ENCODE peak calls at places on chromosomes 4 and X, in eight cellular contexts. S, O, M, G, B, D, W and V are unnamed samples.

GRCh38 chr4:132062611-132063239 is 1086.4 kb upstream of the PCDH10 start:
- DNase-seq in B (no peak), S (no peak), D (no peak), W (no peak), G (no peak), M (no peak), O (no peak), V (no peak)

GRCh38 chrX:130877892-130878321 is 25.1 kb downstream of the ENOX2 start:
- DNase-seq in G (no peak), S (no peak), O (no peak), M (no peak), B (no peak), W (peak), D (no peak), V (no peak)

GRCh38 chr4:108058685-108059440 is 69.2 kb downstream of the HADH start:
- DNase-seq in G (no peak), O (no peak), D (no peak), W (no peak), M (no peak), S (no peak), B (no peak), V (peak)

GRCh38 chr4:108210989-108211725 is 42.4 kb upstream of the LEF1 start:
- DNase-seq in W (no peak), B (no peak), S (peak), D (no peak), M (no peak), O (no peak), G (peak), V (no peak)

GRCh38 chr4:60729194-60729593 is 470.9 kb upstream of the ADGRL3 start:
- DNase-seq in M (no peak), W (no peak), B (no peak), S (peak), D (no peak), G (no peak), O (no peak), V (no peak)

GRCh38 chr4:23945521-23946017 is 55.7 kb upstream of the PPARGC1A start:
- DNase-seq in D (no peak), M (no peak), O (no peak), G (no peak), B (no peak), S (peak), W (peak), V (no peak)

GRCh38 chrX:71210829-71211228 is 12.2 kb upstream of the GJB1 start:
- DNase-seq in G (no peak), O (no peak), B (no peak), M (no peak), D (no peak), S (no peak), W (no peak), V (no peak)

GRCh38 chr4:155967098-155967497 is 13.4 kb upstream of the CTSO start:
- DNase-seq in S (no peak), B (no peak), M (no peak), O (no peak), G (no peak), W (no peak), D (no peak), V (no peak)

GRCh38 chrX:102155806-102156179 is at the start of gene BEX5:
- DNase-seq in M (peak), W (peak), G (no peak), B (no peak), S (peak), O (peak), D (peak), V (no peak)

GRCh38 chr4:121711263-121712000 is 14.7 kb upstream of the ANXA5 start:
- DNase-seq in G (no peak), S (peak), B (peak), M (peak), D (peak), O (peak), W (peak), V (peak)

GRCh38 chrX:134603806-134604700 is 54.2 kb downstream of the PLAC1 start:
- DNase-seq in B (peak), O (no peak), W (peak), G (no peak), S (no peak), M (no peak), D (no peak), V (peak)

GRCh38 chr4:53477038-53477565 is 99.7 kb downstream of the FIP1L1 start:
- DNase-seq in O (no peak), G (no peak), S (no peak), B (no peak), W (no peak), D (no peak), M (no peak), V (no peak)

GRCh38 chr4:54941994-54942552 is 183.3 kb downstream of the KDR start:
- DNase-seq in M (peak), W (no peak), O (peak), B (no peak), S (no peak), D (no peak), G (no peak), V (no peak)

GRCh38 chrX:18377802-18378201 is 23.3 kb upstream of the SCML2 start:
- DNase-seq in M (peak), O (peak), D (no peak), G (no peak), W (no peak), B (no peak), S (no peak), V (no peak)

GRCh38 chr4:75530556-75531322 is 16.5 kb downstream of the THAP6 start:
- DNase-seq in G (no peak), D (no peak), M (no peak), O (no peak), B (no peak), W (no peak), S (no peak), V (no peak)

GRCh38 chr4:169256101-169256612 is 14.6 kb downstream of the SH3RF1 start:
- DNase-seq in S (no peak), B (no peak), M (no peak), W (no peak), G (no peak), O (no peak), D (no peak), V (no peak)

GRCh38 chr4:38133711-38134480 is 173.7 kb downstream of the PTTG2 start:
- DNase-seq in M (no peak), D (no peak), S (no peak), W (no peak), O (no peak), G (no peak), B (no peak), V (no peak)

GRCh38 chr4:66574145-66574978 is 904.1 kb upstream of the EPHA5 start:
- DNase-seq in O (no peak), B (no peak), S (no peak), M (no peak), W (no peak), G (no peak), D (no peak), V (no peak)

GRCh38 chr4:14967982-14968381 is 34.3 kb upstream of the CPEB2 start:
- DNase-seq in B (no peak), G (no peak), O (no peak), D (no peak), W (no peak), M (no peak), S (no peak), V (no peak)

GRCh38 chr4:140884431-140885058 is 128.4 kb upstream of the TBC1D9 start:
- DNase-seq in M (peak), S (peak), B (peak), G (peak), O (peak), W (peak), D (no peak), V (no peak)

GRCh38 chrX:97527725-97528124 is 644.0 kb downstream of the RPA4 start:
- DNase-seq in W (no peak), G (no peak), O (no peak), B (no peak), D (no peak), M (no peak), S (no peak), V (no peak)

GRCh38 chrX:65926095-65927019 is 113.5 kb downstream of the VSIG4 start:
- DNase-seq in D (no peak), G (no peak), B (no peak), O (peak), W (no peak), S (no peak), M (no peak), V (no peak)

GRCh38 chrX:107483976-107484726 is 34.7 kb downstream of the FRMPD3 start:
- DNase-seq in O (no peak), D (no peak), G (no peak), M (peak), B (no peak), W (no peak), S (no peak), V (no peak)

GRCh38 chr4:144754562-144755410 is 108.8 kb downstream of the HHIP start:
- DNase-seq in B (peak), M (no peak), S (no peak), O (no peak), G (no peak), D (no peak), W (no peak), V (no peak)

GRCh38 chrX:55710701-55711100 is 6.8 kb upstream of the RRAGB start:
- DNase-seq in G (no peak), D (no peak), O (no peak), B (peak), S (peak), W (no peak), M (no peak), V (no peak)

GRCh38 chr4:15691346-15692140 is 9.9 kb downstream of the FAM200B start:
- DNase-seq in D (no peak), W (no peak), B (peak), G (no peak), S (no peak), M (no peak), O (no peak), V (no peak)

GRCh38 chr4:92334716-92335350 is 31.1 kb downstream of the GRID2 start:
- DNase-seq in S (no peak), B (no peak), W (no peak), O (no peak), D (no peak), M (no peak), G (no peak), V (no peak)

GRCh38 chr4:1534076-1534872 is 128.0 kb upstream of the NKX1-1 start:
- DNase-seq in S (no peak), D (no peak), G (no peak), M (no peak), W (no peak), B (no peak), O (no peak), V (no peak)

GRCh38 chr4:182593864-182594263 is 323.3 kb downstream of the DCTD start:
- DNase-seq in O (no peak), D (no peak), M (no peak), B (no peak), S (no peak), G (no peak), W (no peak), V (no peak)

GRCh38 chr4:118288097-118288496 is 64.7 kb downstream of the PRSS12 start:
- DNase-seq in O (no peak), G (no peak), S (no peak), M (no peak), W (no peak), B (no peak), D (no peak), V (peak)

GRCh38 chr4:119615068-119615744 is 13.4 kb downstream of the PDE5A start:
- DNase-seq in B (no peak), D (no peak), S (no peak), M (no peak), W (no peak), O (no peak), G (no peak), V (no peak)

GRCh38 chrX:154441564-154441963 is 2.4 kb upstream of the FAM50A start:
- DNase-seq in B (no peak), S (no peak), D (no peak), O (no peak), M (no peak), G (no peak), W (no peak), V (no peak)

GRCh38 chr4:184250795-184251679 is 33.4 kb upstream of the ENPP6 start:
- DNase-seq in O (peak), S (no peak), M (peak), B (peak), W (no peak), G (no peak), D (no peak), V (no peak)

GRCh38 chr4:109183851-109184345 is 118.6 kb downstream of the COL25A1 start:
- DNase-seq in M (no peak), B (no peak), W (no peak), D (no peak), O (no peak), G (no peak), S (no peak), V (no peak)

GRCh38 chr4:16437836-16438235 is 211.6 kb upstream of the TAPT1 start:
- DNase-seq in G (no peak), M (no peak), W (no peak), S (no peak), B (no peak), D (no peak), O (no peak), V (no peak)

GRCh38 chr4:143399113-143399949 is 62.7 kb downstream of the GAB1 start:
- DNase-seq in W (no peak), O (peak), B (no peak), D (no peak), M (peak), S (no peak), G (peak), V (no peak)

DNA sequence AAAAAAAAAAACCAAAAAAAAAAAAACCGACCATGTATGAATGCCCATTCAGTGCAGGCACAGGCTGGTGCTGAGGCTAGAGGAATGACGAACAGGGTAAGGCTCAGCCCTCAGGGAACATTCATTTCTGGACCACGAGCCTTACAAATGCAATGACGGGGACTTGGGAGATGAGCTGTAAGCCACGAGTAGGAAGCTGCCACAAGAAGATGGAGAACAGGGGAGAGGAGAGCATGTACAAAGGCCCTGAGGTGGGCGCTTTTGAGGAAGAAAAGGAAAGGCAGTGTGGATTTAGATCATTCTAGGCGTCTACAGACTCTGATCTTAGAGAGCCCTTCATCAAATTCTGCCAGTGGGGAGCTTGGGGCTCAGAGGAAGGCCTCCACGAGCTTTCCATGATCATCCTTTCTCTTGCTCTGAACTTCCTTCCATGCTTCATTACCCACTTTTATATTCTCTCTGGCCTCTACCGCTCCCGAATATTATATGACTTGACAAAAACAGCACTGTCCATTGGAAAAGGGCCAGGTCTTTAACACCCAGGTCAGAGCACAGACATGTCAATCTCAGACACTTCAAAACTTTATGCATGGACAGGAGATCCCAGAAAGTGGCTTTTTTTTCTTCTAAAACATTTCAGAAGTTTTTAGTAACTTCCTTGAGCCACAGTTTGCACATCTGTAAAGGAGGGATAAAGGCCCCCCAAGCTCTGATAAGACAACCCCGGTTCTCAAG is 3.3 kb upstream of the ZNF518B start:
- DNase-seq in S (no peak), O (peak), G (no peak), W (no peak), B (peak), D (no peak), M (no peak), V (no peak)
- TF ChIP-seq CTCF in S (no peak), O (no peak), G (no peak), W (no peak), B (no peak), D (no peak), M (no peak), V (no peak)

GRCh38 chrX:7542566-7542965 is 300.4 kb upstream of the VCX start:
- DNase-seq in D (no peak), M (no peak), W (no peak), G (no peak), O (no peak), B (no peak), S (no peak), V (no peak)
- H3K4me3 ChIP-seq in D (no peak), M (no peak), W (no peak), G (no peak), O (no peak), B (no peak), S (no peak), V (no peak)

GRCh38 chrX:129158505-129158904 is 364.8 kb downstream of the SMARCA1 start:
- DNase-seq in G (no peak), D (no peak), O (no peak), B (no peak), W (no peak), M (no peak), S (no peak), V (no peak)

DNA sequence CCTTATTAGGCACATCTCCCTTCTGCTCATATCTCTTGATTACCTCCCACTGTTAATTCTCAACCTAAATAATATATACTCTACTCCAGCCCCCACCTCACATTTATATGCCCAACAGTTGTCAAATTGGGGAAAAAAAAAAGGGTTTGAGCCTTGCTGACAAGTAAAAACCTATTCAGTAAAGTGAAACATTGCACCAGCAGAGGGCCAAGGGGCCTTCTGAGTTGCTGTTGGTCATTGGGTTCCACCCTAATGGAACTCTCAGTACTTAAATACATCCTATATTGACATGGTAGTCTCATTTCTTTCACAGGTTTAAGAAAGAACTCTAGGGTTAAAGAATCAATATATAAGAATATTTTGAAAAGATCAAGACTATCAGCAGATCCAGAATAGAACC is 362.2 kb downstream of the SMARCA1 start:
- DNase-seq in W (no peak), O (no peak), B (no peak), M (no peak), D (no peak), S (no peak), G (no peak), V (no peak)
- TF ChIP-seq CTCF in W (no peak), O (no peak), B (no peak), M (no peak), D (no peak), S (no peak), G (peak), V (no peak)

DNA sequence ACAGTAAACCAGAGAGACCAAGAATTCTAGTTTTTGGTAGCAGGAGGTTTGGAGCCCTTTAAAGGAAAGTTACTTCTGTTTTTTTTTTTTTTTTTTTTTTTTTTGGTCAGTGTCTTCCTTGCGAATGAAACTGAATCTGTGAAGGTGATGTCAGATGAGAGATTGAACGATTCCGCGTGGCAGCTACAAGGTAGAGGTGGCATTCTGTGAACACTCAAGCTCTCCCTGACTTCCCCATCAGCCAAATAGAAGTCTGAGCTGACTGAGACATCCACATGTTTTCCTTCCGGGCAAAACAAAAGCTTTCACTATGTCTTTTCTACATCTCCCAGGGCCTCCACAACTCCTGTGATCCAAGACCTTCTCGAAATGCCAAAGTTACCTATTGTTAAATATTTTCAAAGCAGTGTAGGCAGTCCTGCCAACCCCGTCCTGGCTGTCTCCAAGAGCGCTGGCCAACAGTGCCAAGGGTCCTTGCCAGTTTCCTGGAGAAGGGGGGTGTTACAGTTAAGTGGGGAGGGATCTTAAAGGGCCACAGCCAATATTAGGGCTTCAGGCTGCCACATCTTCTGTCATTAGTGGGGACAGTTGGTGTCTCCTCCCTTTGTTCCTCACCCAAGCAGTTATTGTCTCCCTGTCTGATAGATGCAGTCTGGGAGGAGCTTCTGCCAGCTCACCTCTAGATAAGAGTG is 102.9 kb upstream of the SLC34A2 start:
- DNase-seq in O (no peak), S (no peak), B (peak), M (no peak), W (no peak), D (no peak), G (no peak), V (no peak)
- H3K4me3 ChIP-seq in O (no peak), S (no peak), B (peak), M (no peak), W (peak), D (no peak), G (no peak), V (no peak)

GRCh38 chr4:95106408-95106928 is 348.7 kb downstream of the BMPR1B start:
- DNase-seq in M (no peak), W (no peak), S (no peak), B (no peak), D (no peak), O (no peak), G (no peak), V (no peak)
- TF ChIP-seq CTCF in M (no peak), W (no peak), S (no peak), B (no peak), D (no peak), O (no peak), G (no peak), V (no peak)

GRCh38 chr4:127642169-127642568 is 9.4 kb downstream of the INTU start:
- DNase-seq in B (no peak), G (no peak), D (no peak), M (no peak), O (no peak), W (no peak), S (no peak), V (no peak)
- H3K4me3 ChIP-seq in B (peak), G (no peak), D (no peak), M (no peak), O (no peak), W (no peak), S (no peak), V (no peak)

GRCh38 chr4:11223261-11223660 is 205.4 kb downstream of the HS3ST1 start:
- DNase-seq in B (no peak), D (no peak), O (no peak), G (no peak), W (no peak), M (no peak), S (no peak), V (no peak)
- TF ChIP-seq CTCF in B (no peak), D (no peak), O (no peak), G (no peak), W (no peak), M (no peak), S (no peak), V (no peak)